ENCODE peak calls at places on chromosomes 3 and 15, in eight cellular contexts. A is Right ventricle myocardium superior; I is sigmoid colon; W is fibroblast of mammary gland; Z is left ventricle myocardium inferior; C is T follicular helper cell; B is cardiac muscle cell; L is activated T-cell treated with anti-CD3 and anti-CD28 coated beads, Interleukin-2, amount 50 U/mL, for 72 hours. G is an unnamed sample.

GRCh38 chr3:62131620-62132019 is 241.7 kb downstream of the FEZF2 start:
- DNase-seq in C (no peak), A (no peak), B (peak), L (no peak), W (peak), I (no peak), Z (no peak), G (no peak)

GRCh38 chr3:40173291-40173710 is 136.2 kb upstream of the EIF1B start:
- DNase-seq in L (no peak), Z (no peak), C (no peak), W (peak), B (no peak), A (no peak), I (no peak), G (no peak)

GRCh38 chr3:160133757-160134156 is 91.5 kb upstream of the C3orf80 start:
- DNase-seq in L (no peak), I (no peak), Z (no peak), W (no peak), A (no peak), C (no peak), B (no peak), G (no peak)

GRCh38 chr15:73964736-73965093 is 27.4 kb downstream of the STOML1 start:
- DNase-seq in C (peak), B (peak), I (peak), W (peak), Z (peak), A (peak), L (peak), G (peak)

GRCh38 chr15:45729146-45729545 is 94.3 kb downstream of the SQOR start:
- DNase-seq in I (no peak), L (no peak), C (no peak), A (no peak), B (no peak), W (peak), Z (no peak), G (no peak)

GRCh38 chr3:15860014-15860934 is 62.5 kb upstream of the ANKRD28 start:
- DNase-seq in W (peak), C (peak), B (peak), L (peak), Z (peak), A (peak), I (peak), G (no peak)

GRCh38 chr15:27271258-27271657 is 300.3 kb downstream of the GABRG3 start:
- DNase-seq in I (no peak), A (no peak), L (no peak), C (no peak), W (no peak), Z (no peak), B (no peak), G (no peak)

GRCh38 chr3:10277115-10277625 is 15.6 kb downstream of the GHRL start:
- DNase-seq in B (no peak), Z (no peak), I (peak), L (no peak), W (no peak), A (peak), C (no peak), G (no peak)

GRCh38 chr3:63295356-63295755 is 17.2 kb downstream of the SYNPR start:
- DNase-seq in L (no peak), Z (no peak), B (no peak), A (no peak), C (no peak), I (no peak), W (no peak), G (no peak)